ENCODE peak calls at places on chromosome 1, in six cellular contexts. Q is ovary, N is A549, L is tibial nerve, P is K562, S is transverse colon. B is an unnamed sample.

GRCh38 chr1:14371806-14372497 is 226.5 kb upstream of the KAZN start:
- DNase-seq in S (no peak), Q (no peak), P (no peak), N (no peak), L (no peak), B (no peak)

GRCh38 chr1:214503553-214503952 is 47.8 kb downstream of the PTPN14 start:
- DNase-seq in S (no peak), P (no peak), L (no peak), Q (no peak), N (no peak), B (no peak)

GRCh38 chr1:42957229-42957879 is 1.3 kb downstream of the SLC2A1 start:
- DNase-seq in L (no peak), Q (no peak), N (no peak), S (peak), P (no peak), B (no peak)

GRCh38 chr1:83857108-83857507 is 141.8 kb downstream of the TTLL7 start:
- DNase-seq in Q (no peak), S (no peak), L (no peak), N (peak), P (no peak), B (no peak)

GRCh38 chr1:212485218-212485609 is 52.5 kb downstream of the NENF start:
- DNase-seq in Q (no peak), P (no peak), L (no peak), N (no peak), S (no peak), B (no peak)

GRCh38 chr1:15090373-15090772 is 63.2 kb upstream of the TMEM51 start:
- DNase-seq in N (no peak), Q (no peak), L (no peak), P (no peak), S (peak), B (peak)

GRCh38 chr1:228152097-228152917 is 2.6 kb downstream of the GJC2 start:
- DNase-seq in N (no peak), S (no peak), Q (peak), P (no peak), L (peak), B (no peak)

GRCh38 chr1:167689569-167689925 is 32.2 kb upstream of the MPZL1 start:
- DNase-seq in P (no peak), S (no peak), L (no peak), Q (no peak), N (no peak), B (no peak)

GRCh38 chr1:203130358-203130992 is 2.9 kb downstream of the ADORA1 start:
- DNase-seq in L (no peak), P (no peak), Q (no peak), N (no peak), S (peak), B (peak)

GRCh38 chr1:114718661-114719423 is 2.3 kb upstream of the NRAS start:
- DNase-seq in S (no peak), Q (no peak), P (no peak), N (no peak), L (no peak), B (no peak)

GRCh38 chr1:209500993-209501392 is 82.5 kb upstream of the CAMK1G start:
- DNase-seq in P (no peak), S (no peak), N (no peak), Q (no peak), L (no peak), B (no peak)

GRCh38 chr1:21941370-21941769 is 4.3 kb upstream of the HSPG2 start:
- DNase-seq in P (no peak), S (no peak), Q (no peak), L (no peak), N (no peak), B (no peak)

GRCh38 chr1:78176448-78176847 is 130.7 kb downstream of the GIPC2 start:
- DNase-seq in Q (no peak), N (no peak), L (peak), P (no peak), S (peak), B (no peak)

GRCh38 chr1:30423570-30423969 is 299.8 kb downstream of the MATN1 start:
- DNase-seq in L (no peak), Q (no peak), N (no peak), S (no peak), P (no peak), B (no peak)

GRCh38 chr1:71128060-71128459 is 47.2 kb upstream of the ZRANB2 start:
- DNase-seq in S (no peak), P (no peak), N (no peak), Q (no peak), L (no peak), B (no peak)
- TF ChIP-seq EP300 in S (no peak), P (no peak), N (no peak), Q (no peak), L (no peak), B (no peak)

DNA sequence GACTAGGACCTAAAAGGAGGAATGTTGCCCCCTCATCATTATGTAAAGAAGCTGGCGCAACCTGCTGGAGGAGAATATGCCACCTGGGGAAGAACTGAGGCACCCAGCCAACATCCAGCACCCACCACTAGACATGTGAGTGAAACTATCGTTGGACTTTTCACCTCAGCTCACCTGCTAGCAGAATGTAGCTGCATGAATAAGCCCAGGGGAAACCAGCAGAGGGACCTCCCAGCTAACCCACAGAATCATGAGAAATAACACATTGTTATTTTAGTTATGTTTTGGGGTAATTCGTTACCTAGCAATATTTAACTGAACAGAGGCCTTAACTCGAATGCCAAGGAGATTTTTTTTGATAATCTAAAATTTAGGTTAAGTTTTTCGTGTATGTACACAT is 542.5 kb upstream of the DAB1 start:
- DNase-seq in L (no peak), N (no peak), P (no peak), S (no peak), Q (no peak), B (no peak)
- TF ChIP-seq CTCF in L (no peak), N (no peak), P (no peak), S (no peak), Q (no peak), B (no peak)

DNA sequence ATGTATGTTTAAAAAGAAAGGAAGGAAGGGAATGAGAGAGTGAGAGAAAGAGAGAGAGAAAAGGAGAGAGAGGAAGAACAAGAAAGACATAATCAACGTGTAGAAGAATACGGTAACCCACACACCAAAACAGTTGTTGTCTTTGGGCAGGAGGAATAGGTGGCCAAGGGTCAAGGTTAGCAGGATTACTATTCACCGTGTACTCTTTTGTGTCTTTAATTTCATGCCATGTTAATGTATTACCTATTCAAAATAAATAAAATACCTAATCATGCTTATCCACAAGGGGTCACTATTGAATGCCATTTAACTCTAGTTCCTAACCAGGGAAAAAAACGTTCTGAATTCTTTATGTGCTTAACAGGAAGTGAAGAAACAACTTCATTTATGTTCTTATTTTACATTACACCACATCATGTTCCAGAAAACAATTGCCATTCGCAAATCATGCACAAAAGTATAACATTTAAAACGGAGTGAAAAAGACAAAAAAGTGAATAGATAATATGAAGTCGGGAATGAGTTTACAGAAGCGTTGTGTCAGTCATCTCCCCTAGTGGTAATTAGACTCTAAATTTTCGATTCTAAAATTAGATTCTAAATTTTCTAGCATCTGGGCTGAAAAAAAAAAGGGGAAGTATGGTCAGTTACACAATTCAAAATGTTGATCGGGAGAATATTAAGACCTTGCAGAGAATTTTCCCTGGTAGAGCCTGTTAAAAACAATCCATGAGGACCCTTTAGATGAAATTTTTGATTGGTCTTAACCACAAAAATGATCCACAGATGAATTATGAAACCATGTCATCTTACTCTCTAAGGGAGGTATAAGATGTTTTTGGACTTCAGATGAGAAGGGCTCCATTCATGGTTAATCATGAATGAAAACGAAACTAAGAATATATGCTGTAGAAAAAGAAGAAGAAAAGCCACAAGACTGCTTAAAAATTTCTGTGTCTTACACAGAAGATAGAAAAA is 694 bp upstream of the KMO start:
- DNase-seq in N (peak), L (no peak), P (peak), Q (no peak), S (no peak), B (no peak)
- H3K27ac ChIP-seq in N (peak), L (peak), P (peak), Q (no peak), S (peak), B (no peak)

DNA sequence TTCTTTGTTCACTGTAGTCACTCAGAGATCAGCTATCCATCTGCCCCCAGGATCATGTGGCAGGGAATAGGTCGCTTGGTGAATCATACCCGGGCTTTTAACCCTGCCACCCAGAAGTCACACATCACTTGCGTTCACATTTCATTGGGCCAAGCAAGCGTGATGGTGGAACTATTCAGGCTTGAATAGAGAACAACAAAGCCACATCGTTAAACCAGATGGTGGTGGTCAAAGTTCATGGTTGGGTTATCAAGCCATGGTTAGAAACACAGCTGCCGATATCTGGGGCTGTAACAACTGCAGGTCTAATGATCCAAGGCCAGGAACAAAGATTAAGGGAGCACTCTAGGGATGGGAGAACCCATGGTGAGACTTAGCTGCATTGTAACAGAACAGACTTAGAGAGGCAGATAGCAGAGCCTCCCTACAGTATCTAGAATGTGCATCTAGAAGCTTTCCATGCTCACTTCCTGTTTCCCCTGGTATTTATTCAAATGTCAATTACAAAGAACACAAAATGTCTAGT is 40.0 kb upstream of the PTPRC start:
- DNase-seq in Q (no peak), L (no peak), N (no peak), S (no peak), P (no peak), B (no peak)
- TF ChIP-seq EP300 in Q (no peak), L (no peak), N (no peak), S (no peak), P (peak), B (no peak)

DNA sequence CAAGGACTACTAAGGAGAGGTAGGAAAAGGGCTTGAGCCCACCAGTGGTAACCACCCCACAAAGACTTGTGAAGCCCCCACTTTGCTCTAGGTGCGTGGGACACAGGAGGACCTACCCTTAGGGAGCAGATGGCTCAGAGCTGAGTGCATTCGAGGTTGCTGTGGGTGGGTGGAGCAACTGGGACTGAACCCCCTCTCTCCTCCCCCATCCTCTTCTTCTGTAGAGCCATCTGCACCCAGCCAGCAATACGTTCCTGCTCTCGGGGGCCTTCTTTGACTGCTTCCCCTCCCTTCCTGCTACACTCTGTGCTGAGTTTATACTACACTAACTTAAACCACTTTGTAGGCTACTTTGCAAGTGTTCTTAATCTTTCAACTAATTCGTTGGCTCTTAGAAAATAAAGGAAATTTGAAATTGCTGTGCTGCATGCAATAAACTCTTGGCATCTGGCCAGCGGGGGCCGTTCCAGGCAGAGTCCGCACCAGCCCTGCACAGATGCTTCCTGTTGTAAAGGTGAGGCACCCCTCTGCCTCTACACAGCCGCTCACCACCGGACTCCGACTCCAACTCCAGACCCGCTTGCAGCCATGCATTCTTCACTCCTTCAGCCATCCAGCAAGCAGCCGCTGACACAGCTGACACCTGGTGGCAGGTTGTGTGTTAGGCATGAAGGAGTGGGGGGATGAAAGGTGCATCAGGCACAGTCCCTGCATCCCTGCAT is 57.2 kb downstream of the GLIS1 start:
- DNase-seq in L (peak), Q (peak), P (peak), N (peak), S (peak), B (peak)
- TF ChIP-seq CTCF in L (no peak), Q (no peak), P (peak), N (peak), S (peak), B (no peak)